ENCODE peak calls at places on chromosome 4, in nine cellular contexts. One of them, this sample, is unnamed.

GRCh38 chr4:182212211-182212761 is 30.9 kb upstream of the TENM3 start:
- ATAC-seq in left cardiac atrium: peak; percentile 46
- ATAC-seq in activated T-cell treated with anti-CD3 and anti-CD28 coated beads, Interleukin-2, amount 50 U/mL, for 72 hours: no peak
- ATAC-seq in T-cell: no peak
- ATAC-seq in sciatic nerve: no peak
- ATAC-seq in stimulated activated naive CD8-positive, alpha-beta T cell treated with anti-CD3 and anti-CD28 coated beads, Interleukin-15, Interleukin-2, amounts not matched to agents 100 U/mL and 50 U/mL, for 24 hours: no peak
- ATAC-seq in effector memory CD8-positive, alpha-beta T cell: no peak
- ATAC-seq in GM23338: no peak
- ATAC-seq in RWPE2: no peak
- ATAC-seq in this sample: no peak

GRCh38 chr4:121108557-121108956 is 36.2 kb upstream of the NDNF start:
- ATAC-seq in left cardiac atrium: no peak
- ATAC-seq in activated T-cell treated with anti-CD3 and anti-CD28 coated beads, Interleukin-2, amount 50 U/mL, for 72 hours: no peak
- ATAC-seq in T-cell: no peak
- ATAC-seq in sciatic nerve: no peak
- ATAC-seq in stimulated activated naive CD8-positive, alpha-beta T cell treated with anti-CD3 and anti-CD28 coated beads, Interleukin-15, Interleukin-2, amounts not matched to agents 100 U/mL and 50 U/mL, for 24 hours: no peak
- ATAC-seq in effector memory CD8-positive, alpha-beta T cell: no peak
- ATAC-seq in GM23338: no peak
- ATAC-seq in RWPE2: no peak
- ATAC-seq in this sample: no peak

GRCh38 chr4:126086041-126086440 is 771.3 kb downstream of the FAT4 start:
- ATAC-seq in left cardiac atrium: no peak
- ATAC-seq in activated T-cell treated with anti-CD3 and anti-CD28 coated beads, Interleukin-2, amount 50 U/mL, for 72 hours: no peak
- ATAC-seq in T-cell: no peak
- ATAC-seq in sciatic nerve: no peak
- ATAC-seq in stimulated activated naive CD8-positive, alpha-beta T cell treated with anti-CD3 and anti-CD28 coated beads, Interleukin-15, Interleukin-2, amounts not matched to agents 100 U/mL and 50 U/mL, for 24 hours: no peak
- ATAC-seq in effector memory CD8-positive, alpha-beta T cell: no peak
- ATAC-seq in GM23338: no peak
- ATAC-seq in RWPE2: no peak
- ATAC-seq in this sample: no peak

GRCh38 chr4:9919047-9919446 is 102.2 kb downstream of the SLC2A9 start:
- ATAC-seq in left cardiac atrium: no peak
- ATAC-seq in activated T-cell treated with anti-CD3 and anti-CD28 coated beads, Interleukin-2, amount 50 U/mL, for 72 hours: no peak
- ATAC-seq in T-cell: no peak
- ATAC-seq in sciatic nerve: no peak
- ATAC-seq in stimulated activated naive CD8-positive, alpha-beta T cell treated with anti-CD3 and anti-CD28 coated beads, Interleukin-15, Interleukin-2, amounts not matched to agents 100 U/mL and 50 U/mL, for 24 hours: no peak
- ATAC-seq in effector memory CD8-positive, alpha-beta T cell: no peak
- ATAC-seq in GM23338: peak; percentile 84
- ATAC-seq in RWPE2: no peak
- ATAC-seq in this sample: no peak

GRCh38 chr4:62301500-62301899 is 1101.4 kb downstream of the ADGRL3 start:
- ATAC-seq in left cardiac atrium: no peak
- ATAC-seq in activated T-cell treated with anti-CD3 and anti-CD28 coated beads, Interleukin-2, amount 50 U/mL, for 72 hours: no peak
- ATAC-seq in T-cell: no peak
- ATAC-seq in sciatic nerve: no peak
- ATAC-seq in stimulated activated naive CD8-positive, alpha-beta T cell treated with anti-CD3 and anti-CD28 coated beads, Interleukin-15, Interleukin-2, amounts not matched to agents 100 U/mL and 50 U/mL, for 24 hours: no peak
- ATAC-seq in effector memory CD8-positive, alpha-beta T cell: no peak
- ATAC-seq in GM23338: no peak
- ATAC-seq in RWPE2: no peak
- ATAC-seq in this sample: no peak

GRCh38 chr4:144599621-144600020 is 46.3 kb upstream of the HHIP start:
- ATAC-seq in left cardiac atrium: no peak
- ATAC-seq in activated T-cell treated with anti-CD3 and anti-CD28 coated beads, Interleukin-2, amount 50 U/mL, for 72 hours: no peak
- ATAC-seq in T-cell: no peak
- ATAC-seq in sciatic nerve: no peak
- ATAC-seq in stimulated activated naive CD8-positive, alpha-beta T cell treated with anti-CD3 and anti-CD28 coated beads, Interleukin-15, Interleukin-2, amounts not matched to agents 100 U/mL and 50 U/mL, for 24 hours: no peak
- ATAC-seq in effector memory CD8-positive, alpha-beta T cell: no peak
- ATAC-seq in GM23338: no peak
- ATAC-seq in RWPE2: no peak
- ATAC-seq in this sample: no peak

GRCh38 chr4:98528882-98529281 is 129.5 kb downstream of the TSPAN5 start:
- ATAC-seq in left cardiac atrium: no peak
- ATAC-seq in activated T-cell treated with anti-CD3 and anti-CD28 coated beads, Interleukin-2, amount 50 U/mL, for 72 hours: peak; percentile 79
- ATAC-seq in T-cell: no peak
- ATAC-seq in sciatic nerve: no peak
- ATAC-seq in stimulated activated naive CD8-positive, alpha-beta T cell treated with anti-CD3 and anti-CD28 coated beads, Interleukin-15, Interleukin-2, amounts not matched to agents 100 U/mL and 50 U/mL, for 24 hours: peak; percentile 81
- ATAC-seq in effector memory CD8-positive, alpha-beta T cell: no peak
- ATAC-seq in GM23338: no peak
- ATAC-seq in RWPE2: peak; percentile 27
- ATAC-seq in this sample: no peak

GRCh38 chr4:41873380-41874295 is 61.6 kb upstream of the TMEM33 start:
- ATAC-seq in left cardiac atrium: no peak
- ATAC-seq in activated T-cell treated with anti-CD3 and anti-CD28 coated beads, Interleukin-2, amount 50 U/mL, for 72 hours: no peak
- ATAC-seq in T-cell: no peak
- ATAC-seq in sciatic nerve: no peak
- ATAC-seq in stimulated activated naive CD8-positive, alpha-beta T cell treated with anti-CD3 and anti-CD28 coated beads, Interleukin-15, Interleukin-2, amounts not matched to agents 100 U/mL and 50 U/mL, for 24 hours: no peak
- ATAC-seq in effector memory CD8-positive, alpha-beta T cell: no peak
- ATAC-seq in GM23338: peak; percentile 78
- ATAC-seq in RWPE2: no peak
- ATAC-seq in this sample: no peak

GRCh38 chr4:6474053-6474568 is 1.7 kb upstream of the PPP2R2C start:
- ATAC-seq in left cardiac atrium: no peak
- ATAC-seq in activated T-cell treated with anti-CD3 and anti-CD28 coated beads, Interleukin-2, amount 50 U/mL, for 72 hours: no peak
- ATAC-seq in T-cell: no peak
- ATAC-seq in sciatic nerve: peak; percentile 14
- ATAC-seq in stimulated activated naive CD8-positive, alpha-beta T cell treated with anti-CD3 and anti-CD28 coated beads, Interleukin-15, Interleukin-2, amounts not matched to agents 100 U/mL and 50 U/mL, for 24 hours: no peak
- ATAC-seq in effector memory CD8-positive, alpha-beta T cell: no peak
- ATAC-seq in GM23338: peak; percentile 20
- ATAC-seq in RWPE2: no peak
- ATAC-seq in this sample: no peak

GRCh38 chr4:96183630-96184029 is 343.7 kb downstream of the PDHA2 start:
- ATAC-seq in left cardiac atrium: no peak
- ATAC-seq in activated T-cell treated with anti-CD3 and anti-CD28 coated beads, Interleukin-2, amount 50 U/mL, for 72 hours: no peak
- ATAC-seq in T-cell: no peak
- ATAC-seq in sciatic nerve: no peak
- ATAC-seq in stimulated activated naive CD8-positive, alpha-beta T cell treated with anti-CD3 and anti-CD28 coated beads, Interleukin-15, Interleukin-2, amounts not matched to agents 100 U/mL and 50 U/mL, for 24 hours: no peak
- ATAC-seq in effector memory CD8-positive, alpha-beta T cell: no peak
- ATAC-seq in GM23338: no peak
- ATAC-seq in RWPE2: no peak
- ATAC-seq in this sample: no peak

GRCh38 chr4:7626551-7626950 is 191.8 kb upstream of the PSAPL1 start:
- ATAC-seq in left cardiac atrium: no peak
- ATAC-seq in activated T-cell treated with anti-CD3 and anti-CD28 coated beads, Interleukin-2, amount 50 U/mL, for 72 hours: no peak
- ATAC-seq in T-cell: no peak
- ATAC-seq in sciatic nerve: no peak
- ATAC-seq in stimulated activated naive CD8-positive, alpha-beta T cell treated with anti-CD3 and anti-CD28 coated beads, Interleukin-15, Interleukin-2, amounts not matched to agents 100 U/mL and 50 U/mL, for 24 hours: no peak
- ATAC-seq in effector memory CD8-positive, alpha-beta T cell: no peak
- ATAC-seq in GM23338: no peak
- ATAC-seq in RWPE2: no peak
- ATAC-seq in this sample: no peak

GRCh38 chr4:40187386-40187913 is 9.4 kb upstream of the RHOH start:
- ATAC-seq in left cardiac atrium: no peak
- ATAC-seq in activated T-cell treated with anti-CD3 and anti-CD28 coated beads, Interleukin-2, amount 50 U/mL, for 72 hours: peak; percentile 73
- ATAC-seq in T-cell: no peak
- ATAC-seq in sciatic nerve: no peak
- ATAC-seq in stimulated activated naive CD8-positive, alpha-beta T cell treated with anti-CD3 and anti-CD28 coated beads, Interleukin-15, Interleukin-2, amounts not matched to agents 100 U/mL and 50 U/mL, for 24 hours: peak; percentile 19
- ATAC-seq in effector memory CD8-positive, alpha-beta T cell: no peak
- ATAC-seq in GM23338: no peak
- ATAC-seq in RWPE2: no peak
- ATAC-seq in this sample: no peak

GRCh38 chr4:109985993-109986640 is 73.4 kb downstream of the EGF start:
- ATAC-seq in left cardiac atrium: no peak
- ATAC-seq in activated T-cell treated with anti-CD3 and anti-CD28 coated beads, Interleukin-2, amount 50 U/mL, for 72 hours: no peak
- ATAC-seq in T-cell: no peak
- ATAC-seq in sciatic nerve: no peak
- ATAC-seq in stimulated activated naive CD8-positive, alpha-beta T cell treated with anti-CD3 and anti-CD28 coated beads, Interleukin-15, Interleukin-2, amounts not matched to agents 100 U/mL and 50 U/mL, for 24 hours: no peak
- ATAC-seq in effector memory CD8-positive, alpha-beta T cell: no peak
- ATAC-seq in GM23338: no peak
- ATAC-seq in RWPE2: no peak
- ATAC-seq in this sample: no peak

GRCh38 chr4:15478724-15479088 is 9.0 kb downstream of the CC2D2A start:
- ATAC-seq in left cardiac atrium: no peak
- ATAC-seq in activated T-cell treated with anti-CD3 and anti-CD28 coated beads, Interleukin-2, amount 50 U/mL, for 72 hours: no peak
- ATAC-seq in T-cell: no peak
- ATAC-seq in sciatic nerve: no peak
- ATAC-seq in stimulated activated naive CD8-positive, alpha-beta T cell treated with anti-CD3 and anti-CD28 coated beads, Interleukin-15, Interleukin-2, amounts not matched to agents 100 U/mL and 50 U/mL, for 24 hours: no peak
- ATAC-seq in effector memory CD8-positive, alpha-beta T cell: no peak
- ATAC-seq in GM23338: peak; percentile 8
- ATAC-seq in RWPE2: no peak
- ATAC-seq in this sample: no peak

GRCh38 chr4:103098746-103099421 is 750 bp downstream of the BDH2 start:
- ATAC-seq in left cardiac atrium: peak; percentile 31
- ATAC-seq in activated T-cell treated with anti-CD3 and anti-CD28 coated beads, Interleukin-2, amount 50 U/mL, for 72 hours: no peak
- ATAC-seq in T-cell: no peak
- ATAC-seq in sciatic nerve: peak; percentile 64
- ATAC-seq in stimulated activated naive CD8-positive, alpha-beta T cell treated with anti-CD3 and anti-CD28 coated beads, Interleukin-15, Interleukin-2, amounts not matched to agents 100 U/mL and 50 U/mL, for 24 hours: no peak
- ATAC-seq in effector memory CD8-positive, alpha-beta T cell: no peak
- ATAC-seq in GM23338: peak; percentile 15
- ATAC-seq in RWPE2: no peak
- ATAC-seq in this sample: no peak

GRCh38 chr4:121062466-121062975 is 9.8 kb downstream of the NDNF start:
- ATAC-seq in left cardiac atrium: no peak
- ATAC-seq in activated T-cell treated with anti-CD3 and anti-CD28 coated beads, Interleukin-2, amount 50 U/mL, for 72 hours: no peak
- ATAC-seq in T-cell: no peak
- ATAC-seq in sciatic nerve: no peak
- ATAC-seq in stimulated activated naive CD8-positive, alpha-beta T cell treated with anti-CD3 and anti-CD28 coated beads, Interleukin-15, Interleukin-2, amounts not matched to agents 100 U/mL and 50 U/mL, for 24 hours: no peak
- ATAC-seq in effector memory CD8-positive, alpha-beta T cell: no peak
- ATAC-seq in GM23338: no peak
- ATAC-seq in RWPE2: no peak
- ATAC-seq in this sample: no peak

GRCh38 chr4:128427832-128428366 is 140.3 kb upstream of the PGRMC2 start:
- ATAC-seq in left cardiac atrium: peak; percentile 87
- ATAC-seq in activated T-cell treated with anti-CD3 and anti-CD28 coated beads, Interleukin-2, amount 50 U/mL, for 72 hours: no peak
- ATAC-seq in T-cell: no peak
- ATAC-seq in sciatic nerve: peak; percentile 59
- ATAC-seq in stimulated activated naive CD8-positive, alpha-beta T cell treated with anti-CD3 and anti-CD28 coated beads, Interleukin-15, Interleukin-2, amounts not matched to agents 100 U/mL and 50 U/mL, for 24 hours: no peak
- ATAC-seq in effector memory CD8-positive, alpha-beta T cell: no peak
- ATAC-seq in GM23338: no peak
- ATAC-seq in RWPE2: peak; percentile 99
- ATAC-seq in this sample: peak; percentile 20

GRCh38 chr4:181569553-181569952 is 673.6 kb upstream of the TENM3 start:
- ATAC-seq in left cardiac atrium: peak; percentile 73
- ATAC-seq in activated T-cell treated with anti-CD3 and anti-CD28 coated beads, Interleukin-2, amount 50 U/mL, for 72 hours: no peak
- ATAC-seq in T-cell: no peak
- ATAC-seq in sciatic nerve: no peak
- ATAC-seq in stimulated activated naive CD8-positive, alpha-beta T cell treated with anti-CD3 and anti-CD28 coated beads, Interleukin-15, Interleukin-2, amounts not matched to agents 100 U/mL and 50 U/mL, for 24 hours: no peak
- ATAC-seq in effector memory CD8-positive, alpha-beta T cell: no peak
- ATAC-seq in GM23338: peak; percentile 69
- ATAC-seq in RWPE2: peak; percentile 77
- ATAC-seq in this sample: no peak

GRCh38 chr4:150942539-150942938 is 72.5 kb downstream of the LRBA start:
- ATAC-seq in left cardiac atrium: no peak
- ATAC-seq in activated T-cell treated with anti-CD3 and anti-CD28 coated beads, Interleukin-2, amount 50 U/mL, for 72 hours: no peak
- ATAC-seq in T-cell: no peak
- ATAC-seq in sciatic nerve: no peak
- ATAC-seq in stimulated activated naive CD8-positive, alpha-beta T cell treated with anti-CD3 and anti-CD28 coated beads, Interleukin-15, Interleukin-2, amounts not matched to agents 100 U/mL and 50 U/mL, for 24 hours: peak; percentile 19
- ATAC-seq in effector memory CD8-positive, alpha-beta T cell: no peak
- ATAC-seq in GM23338: no peak
- ATAC-seq in RWPE2: no peak
- ATAC-seq in this sample: no peak

GRCh38 chr4:54784188-54784671 is 126.5 kb downstream of the KIT start:
- ATAC-seq in left cardiac atrium: peak; percentile 97
- ATAC-seq in activated T-cell treated with anti-CD3 and anti-CD28 coated beads, Interleukin-2, amount 50 U/mL, for 72 hours: no peak
- ATAC-seq in T-cell: no peak
- ATAC-seq in sciatic nerve: peak; percentile 98
- ATAC-seq in stimulated activated naive CD8-positive, alpha-beta T cell treated with anti-CD3 and anti-CD28 coated beads, Interleukin-15, Interleukin-2, amounts not matched to agents 100 U/mL and 50 U/mL, for 24 hours: no peak
- ATAC-seq in effector memory CD8-positive, alpha-beta T cell: no peak
- ATAC-seq in GM23338: no peak
- ATAC-seq in RWPE2: no peak
- ATAC-seq in this sample: no peak